ENCODE peak calls at places on chromosomes 2 and 18, in four cellular contexts. One of them, this sample, is unnamed.

GRCh38 chr2:171482877-171483276 is 39.4 kb upstream of the CYBRD1 start:
- DNase-seq in coronary artery: no peak
- DNase-seq in GM20000: no peak
- DNase-seq in IMR-90: peak; percentile 27
- DNase-seq in this sample: no peak

GRCh38 chr2:240985881-240986786 is 12.3 kb upstream of the SNED1 start:
- DNase-seq in coronary artery: no peak
- DNase-seq in GM20000: no peak
- DNase-seq in IMR-90: no peak
- DNase-seq in this sample: no peak

GRCh38 chr18:48850891-48851302 is 99.9 kb downstream of the SMAD7 start:
- DNase-seq in coronary artery: peak; percentile 89
- DNase-seq in GM20000: no peak
- DNase-seq in IMR-90: peak; percentile 54
- DNase-seq in this sample: no peak

GRCh38 chr2:79393107-79393506 is 119.7 kb upstream of the CTNNA2 start:
- DNase-seq in coronary artery: no peak
- DNase-seq in GM20000: no peak
- DNase-seq in IMR-90: no peak
- DNase-seq in this sample: no peak

GRCh38 chr2:166351319-166351718 is 24.4 kb downstream of the SCN9A start:
- DNase-seq in coronary artery: no peak
- DNase-seq in GM20000: no peak
- DNase-seq in IMR-90: peak; percentile 86
- DNase-seq in this sample: no peak

GRCh38 chr2:59425292-59425691 is 1128.2 kb downstream of the BCL11A start:
- DNase-seq in coronary artery: no peak
- DNase-seq in GM20000: no peak
- DNase-seq in IMR-90: no peak
- DNase-seq in this sample: no peak

GRCh38 chr2:181309576-181309975 is 147.6 kb upstream of the ITGA4 start:
- DNase-seq in coronary artery: no peak
- DNase-seq in GM20000: no peak
- DNase-seq in IMR-90: no peak
- DNase-seq in this sample: no peak

GRCh38 chr2:10332402-10333246 is 29.9 kb downstream of the HPCAL1 start:
- DNase-seq in coronary artery: no peak
- DNase-seq in GM20000: no peak
- DNase-seq in IMR-90: no peak
- DNase-seq in this sample: no peak

GRCh38 chr2:62329797-62330196 is 133.9 kb downstream of the B3GNT2 start:
- DNase-seq in coronary artery: no peak
- DNase-seq in GM20000: no peak
- DNase-seq in IMR-90: no peak
- DNase-seq in this sample: no peak

GRCh38 chr2:186518291-186518690 is 32.2 kb downstream of the ZC3H15 start:
- DNase-seq in coronary artery: no peak
- DNase-seq in GM20000: no peak
- DNase-seq in IMR-90: no peak
- DNase-seq in this sample: no peak

GRCh38 chr2:45938649-45939511 is 287.4 kb downstream of the PRKCE start:
- DNase-seq in coronary artery: peak; percentile 87
- DNase-seq in GM20000: no peak
- DNase-seq in IMR-90: peak; percentile 97
- DNase-seq in this sample: peak; percentile 95

GRCh38 chr2:1491751-1492150 is 78.5 kb downstream of the TPO start:
- DNase-seq in coronary artery: peak; percentile 61
- DNase-seq in GM20000: no peak
- DNase-seq in IMR-90: no peak
- DNase-seq in this sample: peak; percentile 76

GRCh38 chr2:30752811-30753210 is 54.4 kb downstream of the CAPN13 start:
- DNase-seq in coronary artery: no peak
- DNase-seq in GM20000: no peak
- DNase-seq in IMR-90: no peak
- DNase-seq in this sample: no peak

GRCh38 chr18:77709107-77709506 is 459.5 kb downstream of the GALR1 start:
- DNase-seq in coronary artery: no peak
- DNase-seq in GM20000: no peak
- DNase-seq in IMR-90: no peak
- DNase-seq in this sample: no peak

GRCh38 chr18:10249270-10249669 is 205.2 kb upstream of the APCDD1 start:
- DNase-seq in coronary artery: no peak
- DNase-seq in GM20000: no peak
- DNase-seq in IMR-90: no peak
- DNase-seq in this sample: no peak

GRCh38 chr18:76518543-76519155 is 23.6 kb upstream of the ZNF516 start:
- DNase-seq in coronary artery: no peak
- DNase-seq in GM20000: no peak
- DNase-seq in IMR-90: peak; percentile 31
- DNase-seq in this sample: no peak
- TF ChIP-seq CTCF in coronary artery: no peak
- TF ChIP-seq CTCF in GM20000: no peak
- TF ChIP-seq CTCF in IMR-90: no peak
- TF ChIP-seq CTCF in this sample: no peak

GRCh38 chr2:108069515-108070310 is 83.4 kb downstream of the SLC5A7 start:
- DNase-seq in coronary artery: no peak
- DNase-seq in GM20000: no peak
- DNase-seq in IMR-90: no peak
- DNase-seq in this sample: no peak
- TF ChIP-seq CTCF in coronary artery: no peak
- TF ChIP-seq CTCF in GM20000: no peak
- TF ChIP-seq CTCF in IMR-90: no peak
- TF ChIP-seq CTCF in this sample: no peak

GRCh38 chr2:47950340-47951280 is 44.3 kb upstream of the FBXO11 start:
- DNase-seq in coronary artery: no peak
- DNase-seq in GM20000: no peak
- DNase-seq in IMR-90: no peak
- DNase-seq in this sample: no peak
- TF ChIP-seq CTCF in coronary artery: no peak
- TF ChIP-seq CTCF in GM20000: no peak
- TF ChIP-seq CTCF in IMR-90: no peak
- TF ChIP-seq CTCF in this sample: no peak

GRCh38 chr2:144071461-144071860 is 448.5 kb downstream of the ZEB2 start:
- DNase-seq in coronary artery: no peak
- DNase-seq in GM20000: no peak
- DNase-seq in IMR-90: peak; percentile 81
- DNase-seq in this sample: no peak
- TF ChIP-seq CTCF in coronary artery: no peak
- TF ChIP-seq CTCF in GM20000: no peak
- TF ChIP-seq CTCF in IMR-90: peak; percentile 64
- TF ChIP-seq CTCF in this sample: no peak

GRCh38 chr2:111667542-111668273 is 216.3 kb downstream of the ANAPC1 start:
- DNase-seq in coronary artery: peak; percentile 74
- DNase-seq in GM20000: no peak
- DNase-seq in IMR-90: peak; percentile 81
- DNase-seq in this sample: peak; percentile 80
- TF ChIP-seq CTCF in coronary artery: no peak
- TF ChIP-seq CTCF in GM20000: no peak
- TF ChIP-seq CTCF in IMR-90: peak; percentile 83
- TF ChIP-seq CTCF in this sample: peak; percentile 79

DNA sequence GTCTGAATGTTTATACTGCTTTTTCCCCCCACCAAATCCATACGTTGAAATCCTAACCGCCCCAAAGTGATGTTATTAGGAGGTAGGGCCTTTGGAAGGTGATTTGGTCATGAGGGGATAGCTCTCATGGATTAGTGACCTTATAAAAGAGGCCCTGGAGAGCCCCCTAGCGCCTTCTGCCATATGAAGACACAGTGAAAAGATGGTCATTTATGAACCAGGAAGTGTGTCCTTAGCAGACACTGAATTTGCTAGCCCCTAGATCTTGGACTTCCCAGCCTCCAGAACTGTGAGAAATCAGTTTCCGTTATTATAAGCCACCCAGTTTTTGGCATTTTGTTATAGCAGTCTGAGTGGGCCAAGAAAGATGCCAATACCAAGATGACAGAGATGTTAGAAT is 7.2 kb upstream of the TSN start:
- DNase-seq in coronary artery: no peak
- DNase-seq in GM20000: no peak
- DNase-seq in IMR-90: peak; percentile 51
- DNase-seq in this sample: no peak
- TF ChIP-seq CTCF in coronary artery: no peak
- TF ChIP-seq CTCF in GM20000: no peak
- TF ChIP-seq CTCF in IMR-90: peak; percentile 61
- TF ChIP-seq CTCF in this sample: peak; percentile 48

GRCh38 chr2:113891265-113891959 is 1.5 kb downstream of the ACTR3 start:
- DNase-seq in coronary artery: no peak
- DNase-seq in GM20000: no peak
- DNase-seq in IMR-90: no peak
- DNase-seq in this sample: no peak

GRCh38 chr2:113887393-113887792 is 2.5 kb upstream of the ACTR3 start:
- DNase-seq in coronary artery: no peak
- DNase-seq in GM20000: no peak
- DNase-seq in IMR-90: no peak
- DNase-seq in this sample: no peak

GRCh38 chr2:113888641-113889470 is 1.0 kb upstream of the ACTR3 start:
- DNase-seq in coronary artery: no peak
- DNase-seq in GM20000: no peak
- DNase-seq in IMR-90: no peak
- DNase-seq in this sample: no peak

GRCh38 chr2:113890253-113891235 is 655 bp downstream of the ACTR3 start:
- DNase-seq in coronary artery: peak; percentile 87
- DNase-seq in GM20000: peak; percentile 55
- DNase-seq in IMR-90: peak; percentile 80
- DNase-seq in this sample: no peak

GRCh38 chr2:113889471-113890252 is at the start of gene ACTR3:
- DNase-seq in coronary artery: peak; percentile 99
- DNase-seq in GM20000: peak; percentile 93
- DNase-seq in IMR-90: peak; percentile 98
- DNase-seq in this sample: peak; percentile 100
- TF ChIP-seq CTCF in coronary artery: no peak
- TF ChIP-seq CTCF in GM20000: no peak
- TF ChIP-seq CTCF in IMR-90: no peak
- TF ChIP-seq CTCF in this sample: peak; percentile 15

This sample was measured in osteocyte.